ENCODE peak calls at places on chromosomes 16 and 17, in nine cellular contexts. Z is pancreas, K is stomach, E is adrenal gland, P is HL-60, C is thoracic aorta, O is upper lobe of left lung, H is A549, Y is dorsolateral prefrontal cortex. B is an unnamed sample.

GRCh38 chr17:34423978-34424813 is 61.2 kb upstream of the CCL1 start:
- DNase-seq in Z (no peak), K (no peak), E (peak; percentile 3), P (no peak), C (no peak), O (no peak), H (no peak), Y (no peak), B (no peak)

GRCh38 chr17:40453881-40454630 is 10.8 kb downstream of the IGFBP4 start:
- DNase-seq in Z (no peak), K (no peak), E (no peak), P (no peak), C (no peak), O (no peak), H (no peak), Y (no peak), B (no peak)

GRCh38 chr17:39903158-39903884 is 15.1 kb downstream of the GSDMB start:
- DNase-seq in Z (no peak), K (no peak), E (no peak), P (no peak), C (no peak), O (no peak), H (no peak), Y (no peak), B (no peak)

GRCh38 chr16:27465483-27465879 is 63.5 kb downstream of the IL21R start:
- DNase-seq in Z (peak; percentile 23), K (no peak), E (no peak), P (no peak), C (no peak), O (no peak), H (no peak), Y (no peak), B (no peak)

GRCh38 chr17:2084766-2085647 is 30.1 kb downstream of the HIC1 start:
- DNase-seq in Z (no peak), K (no peak), E (peak; percentile 76), P (no peak), C (no peak), O (no peak), H (peak; percentile 67), Y (no peak), B (peak; percentile 25)

GRCh38 chr16:77331802-77332586 is 102.8 kb downstream of the ADAMTS18 start:
- DNase-seq in Z (no peak), K (no peak), E (no peak), P (no peak), C (no peak), O (no peak), H (no peak), Y (no peak), B (no peak)

GRCh38 chr17:19383681-19384470 is 3.1 kb downstream of the MFAP4 start:
- DNase-seq in Z (no peak), K (no peak), E (peak; percentile 38), P (no peak), C (no peak), O (no peak), H (no peak), Y (no peak), B (no peak)

GRCh38 chr16:1150511-1150982 is 2.4 kb upstream of the CACNA1H start:
- DNase-seq in Z (no peak), K (no peak), E (peak; percentile 24), P (peak; percentile 7), C (no peak), O (no peak), H (peak; percentile 81), Y (no peak), B (no peak)

GRCh38 chr17:50266384-50267073 is 7.7 kb upstream of the TMEM92 start:
- DNase-seq in Z (peak; percentile 56), K (peak; percentile 88), E (peak; percentile 20), P (no peak), C (no peak), O (peak; percentile 79), H (peak; percentile 47), Y (no peak), B (no peak)

GRCh38 chr16:88535181-88535856 is 34.9 kb upstream of the ZC3H18 start:
- DNase-seq in Z (peak; percentile 54), K (no peak), E (no peak), P (no peak), C (no peak), O (no peak), H (no peak), Y (no peak), B (no peak)

GRCh38 chr16:4915226-4915761 is 21.7 kb downstream of the PPL start:
- DNase-seq in Z (no peak), K (no peak), E (peak; percentile 47), P (no peak), C (no peak), O (no peak), H (no peak), Y (no peak), B (no peak)

GRCh38 chr16:52554334-52554733 is 7.4 kb upstream of the TOX3 start:
- DNase-seq in Z (no peak), K (no peak), E (no peak), P (no peak), C (no peak), O (no peak), H (no peak), Y (no peak), B (no peak)

GRCh38 chr17:12627177-12627629 is 38.5 kb upstream of the MYOCD start:
- DNase-seq in Z (no peak), K (peak; percentile 45), E (peak; percentile 16), P (no peak), C (peak; percentile 89), O (no peak), H (peak; percentile 100), Y (no peak), B (peak; percentile 4)

GRCh38 chr17:31467502-31468256 is 76.2 kb downstream of the RAB11FIP4 start:
- DNase-seq in Z (no peak), K (peak; percentile 82), E (no peak), P (no peak), C (no peak), O (no peak), H (no peak), Y (peak; percentile 77), B (no peak)

GRCh38 chr17:1490643-1491405 is 1.7 kb downstream of the MYO1C start:
- DNase-seq in Z (peak; percentile 83), K (peak; percentile 68), E (peak; percentile 54), P (no peak), C (no peak), O (peak; percentile 81), H (peak; percentile 58), Y (peak; percentile 62), B (peak; percentile 63)

DNA sequence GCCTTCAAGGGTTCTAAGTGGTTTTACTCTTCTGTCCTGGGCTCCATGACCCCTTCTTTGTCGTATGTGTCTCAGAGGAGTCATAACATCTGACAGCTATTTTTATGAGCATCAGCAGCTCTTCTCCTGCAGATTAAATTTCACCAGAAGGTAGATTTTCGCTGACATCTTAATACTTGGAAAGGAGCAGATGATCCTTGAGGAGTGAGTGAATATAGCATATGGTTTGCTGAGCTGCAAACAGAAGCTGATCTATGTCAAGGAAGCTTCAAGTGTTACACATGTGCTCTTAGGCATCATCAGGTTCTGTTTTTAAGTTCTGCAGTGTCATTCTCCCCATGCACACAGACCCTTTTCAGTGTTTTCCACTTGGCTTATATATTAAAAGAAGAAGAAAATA is 49.2 kb upstream of the MYH2 start:
- DNase-seq in Z (no peak), K (no peak), E (no peak), P (no peak), C (no peak), O (no peak), H (no peak), Y (no peak), B (no peak)
- H3K27ac ChIP-seq in Z (no peak overlapping the region), K (no peak overlapping the region), E (no peak overlapping the region), P (no peak overlapping the region), C (no peak overlapping the region), O (no peak overlapping the region), H (no peak overlapping the region), Y (no peak overlapping the region), B (no peak overlapping the region)

DNA sequence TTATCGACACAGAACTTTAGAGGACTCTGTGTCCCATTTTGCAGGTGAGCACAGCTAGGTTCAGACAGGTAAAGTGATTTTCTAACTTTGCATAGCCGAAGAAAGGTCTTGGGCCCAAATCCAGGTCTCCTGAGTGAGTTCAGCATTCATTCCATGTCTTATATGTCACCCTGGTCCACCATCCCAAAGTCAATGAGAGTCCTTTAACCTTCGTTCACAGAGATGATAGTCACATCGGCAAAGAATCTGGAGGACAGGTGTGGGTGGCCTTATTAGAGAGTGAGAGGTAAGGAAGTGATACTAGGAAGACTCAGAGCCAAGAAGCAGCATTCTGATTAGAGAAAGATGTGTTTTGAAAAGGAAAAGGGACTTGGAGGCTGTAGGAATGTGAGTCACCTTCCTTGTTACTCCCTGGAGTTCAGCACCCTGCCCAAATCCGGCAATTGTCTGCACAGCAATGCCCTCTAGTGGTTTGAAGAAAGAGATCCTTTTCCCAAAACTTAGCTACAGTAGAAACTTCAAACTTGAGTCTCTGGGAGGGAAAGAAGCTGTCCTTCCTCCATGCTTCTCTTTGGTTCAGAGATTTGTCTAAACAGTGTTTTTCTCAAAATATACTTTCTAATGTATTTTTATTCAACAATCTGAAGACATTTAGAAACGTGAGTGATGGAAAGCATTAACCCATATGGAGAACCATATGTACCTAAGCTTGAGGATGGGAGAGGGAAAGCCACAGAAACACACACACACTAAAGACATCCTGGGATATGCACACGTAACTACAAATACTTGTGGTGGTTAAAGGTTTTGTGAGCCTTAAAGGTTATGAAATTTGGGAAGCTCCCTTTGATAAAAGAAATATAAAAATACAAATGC is 96.4 kb upstream of the SHISA6 start:
- DNase-seq in Z (no peak), K (peak; percentile 68), E (peak; percentile 53), P (no peak), C (no peak), O (peak; percentile 24), H (peak; percentile 63), Y (peak; percentile 48), B (peak; percentile 17)
- TF ChIP-seq CTCF in Z (peak; percentile 53), K (peak; percentile 30), E (peak; percentile 69), P (no peak), C (peak; percentile 24), O (peak; percentile 53), H (peak; percentile 52), Y (peak; percentile 84), B (peak; percentile 59)

GRCh38 chr17:45424769-45425124 is 7.9 kb downstream of the ARHGAP27 start:
- DNase-seq in Z (no peak), K (no peak), E (no peak), P (no peak), C (no peak), O (no peak), H (no peak), Y (no peak), B (no peak)
- H3K27ac ChIP-seq in Z (peak overlapping the region; percentile 67), K (peak overlapping the region; percentile 84), E (no peak overlapping the region), P (peak overlapping the region; percentile 58), C (no peak overlapping the region), O (peak overlapping the region; percentile 62), H (peak overlapping the region; percentile 93), Y (no peak overlapping the region), B (peak overlapping the region; percentile 86)

DNA sequence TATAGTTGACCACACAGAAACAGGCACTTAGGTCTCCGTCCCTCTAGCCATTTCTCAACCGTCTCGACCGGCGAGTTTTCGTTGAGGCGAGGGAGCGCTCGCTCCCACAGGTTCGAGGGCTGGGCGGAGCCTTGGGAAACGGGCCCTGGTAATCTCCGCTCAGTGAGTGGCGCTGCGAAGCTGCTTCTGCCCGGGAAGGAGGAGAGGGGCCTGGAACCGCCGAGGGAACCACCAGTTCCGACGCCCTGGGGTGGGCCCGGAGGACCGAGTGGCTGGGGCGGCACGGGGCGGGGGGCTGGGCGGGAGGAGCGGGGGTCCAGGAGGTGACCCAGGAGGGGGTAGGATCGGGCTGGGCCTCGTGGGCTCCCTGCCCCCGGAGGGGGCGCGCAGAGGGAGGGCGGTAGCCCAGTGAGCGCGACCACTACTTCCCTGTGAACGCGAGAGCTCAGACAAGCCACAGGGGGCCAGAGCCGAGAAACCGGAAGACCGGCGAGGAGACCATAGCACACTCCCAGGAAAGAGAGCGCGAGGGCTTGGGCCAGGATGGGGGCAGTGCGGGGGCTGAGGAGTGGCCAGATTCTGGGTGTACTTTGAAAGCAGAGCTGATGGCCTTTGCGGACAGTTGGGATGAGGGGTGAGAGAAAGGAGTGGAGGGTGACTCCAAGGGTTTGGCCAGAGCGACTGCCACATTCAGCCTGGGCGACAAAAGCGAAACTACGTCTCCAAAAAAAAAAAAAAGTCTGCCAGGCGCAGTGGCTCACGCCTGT is 29.9 kb upstream of the ARL4D start:
- DNase-seq in Z (peak; percentile 88), K (peak; percentile 80), E (peak; percentile 84), P (peak; percentile 79), C (peak; percentile 38), O (peak; percentile 88), H (peak; percentile 90), Y (peak; percentile 89), B (peak; percentile 37)
- TF ChIP-seq CTCF in Z (no peak), K (no peak), E (no peak), P (no peak), C (no peak), O (peak; percentile 23), H (no peak), Y (peak; percentile 23), B (peak; percentile 12)